ENCODE peak calls at places on chromosome 5, in four cellular contexts. S, E, N and B are unnamed samples.

GRCh38 chr5:103582364-103582763 is 19.8 kb upstream of the NUDT12 start:
- DNase-seq in N (peak; percentile 49), S (no peak), E (no peak), B (peak; percentile 5)

GRCh38 chr5:21806943-21807342 is 1046.2 kb downstream of the CDH12 start:
- DNase-seq in S (no peak), N (no peak), E (no peak), B (no peak)

GRCh38 chr5:172105811-172106210 is 82.2 kb downstream of the STK10 start:
- DNase-seq in S (no peak), N (no peak), E (no peak), B (no peak)

GRCh38 chr5:1545798-1546355 is 22.1 kb upstream of the LPCAT1 start:
- DNase-seq in N (no peak), S (no peak), E (peak; percentile 71), B (no peak)

GRCh38 chr5:118692811-118693342 is 295.5 kb downstream of the DTWD2 start:
- DNase-seq in E (no peak), N (no peak), S (no peak), B (no peak)

GRCh38 chr5:138952962-138953361 is 77.8 kb upstream of the LRRTM2 start:
- DNase-seq in E (peak; percentile 66), N (no peak), S (no peak), B (no peak)

GRCh38 chr5:40479939-40480338 is 199.8 kb upstream of the PTGER4 start:
- DNase-seq in E (no peak), N (no peak), S (no peak), B (no peak)

GRCh38 chr5:114408847-114409246 is 47.0 kb downstream of the KCNN2 start:
- DNase-seq in N (no peak), S (no peak), E (no peak), B (no peak)

GRCh38 chr5:56164371-56164770 is 68.8 kb downstream of the ANKRD55 start:
- DNase-seq in E (no peak), N (peak; percentile 73), S (no peak), B (no peak)

GRCh38 chr5:129664336-129664937 is 83.5 kb upstream of the MINAR2 start:
- DNase-seq in N (no peak), E (no peak), S (no peak), B (no peak)

GRCh38 chr5:62044989-62045388 is 261.0 kb upstream of the KIF2A start:
- DNase-seq in S (no peak), E (no peak), N (no peak), B (no peak)

GRCh38 chr5:151771259-151772028 is at the start of gene G3BP1:
- DNase-seq in N (peak; percentile 100), E (peak; percentile 100), S (peak; percentile 100), B (peak; percentile 100)

GRCh38 chr5:136028782-136029742 is at the start of gene TGFBI:
- DNase-seq in N (no peak), S (no peak), E (peak; percentile 88), B (no peak)

GRCh38 chr5:38458174-38458573 is 98.3 kb downstream of the LIFR start:
- DNase-seq in E (no peak), S (no peak), N (no peak), B (no peak)

GRCh38 chr5:111002036-111002435 is 69.5 kb upstream of the TSLP start:
- DNase-seq in S (no peak), N (no peak), E (peak; percentile 29), B (no peak)

GRCh38 chr5:30838936-30839511 is 354.5 kb upstream of the CDH6 start:
- DNase-seq in E (no peak), S (no peak), N (no peak), B (no peak)

GRCh38 chr5:181133610-181134231 is 2.8 kb upstream of the OR2V1 start:
- DNase-seq in S (peak; percentile 36), E (no peak), N (no peak), B (no peak)

GRCh38 chr5:149782018-149782899 is 52.1 kb downstream of the PPARGC1B start:
- DNase-seq in E (no peak), N (peak; percentile 50), S (no peak), B (no peak)

GRCh38 chr5:34057118-34057517 is 14.1 kb upstream of the C1QTNF3 start:
- DNase-seq in S (no peak), E (no peak), N (no peak), B (no peak)

GRCh38 chr5:763397-763796 is 21.1 kb downstream of the ZDHHC11B start:
- DNase-seq in N (no peak), S (no peak), E (no peak), B (no peak)

GRCh38 chr5:149667084-149667826 is 62.9 kb upstream of the PPARGC1B start:
- DNase-seq in S (no peak), E (no peak), N (no peak), B (peak; percentile 38)

GRCh38 chr5:105940181-105940580 is 1730.6 kb downstream of the EFNA5 start:
- DNase-seq in E (no peak), S (no peak), N (no peak), B (no peak)

GRCh38 chr5:132473019-132473531 is 17.5 kb downstream of the IRF1 start:
- DNase-seq in E (peak; percentile 69), N (no peak), S (no peak), B (no peak)

GRCh38 chr5:39902626-39903025 is 477.8 kb upstream of the DAB2 start:
- DNase-seq in N (no peak), E (no peak), S (no peak), B (no peak)

GRCh38 chr5:113325054-113325453 is 109.7 kb downstream of the TSSK1B start:
- DNase-seq in N (no peak), S (no peak), E (no peak), B (no peak)

GRCh38 chr5:123157797-123158528 is 68.9 kb downstream of the PRDM6 start:
- DNase-seq in E (no peak), N (no peak), S (peak; percentile 41), B (no peak)

GRCh38 chr5:176754376-176754942 is 55.9 kb upstream of the UNC5A start:
- DNase-seq in S (no peak), E (no peak), N (no peak), B (no peak)

GRCh38 chr5:134177197-134178171 is 734 bp upstream of the SKP1 start:
- DNase-seq in S (peak; percentile 35), E (peak; percentile 68), N (peak; percentile 79), B (peak; percentile 26)

GRCh38 chr5:132525299-132525724 is 18.0 kb downstream of the IL5 start:
- DNase-seq in E (no peak), N (no peak), S (no peak), B (peak; percentile 97)